ENCODE peak calls at places on chromosomes 6 and 20, in five cellular contexts. L is BJ, W is stomach, Q is NCI-H1694 treated with DMSO at 0.1 percent for 48 hours, X is EH. M is an unnamed sample.

GRCh38 chr20:46011631-46012482 is 3.1 kb downstream of the MMP9 start:
- DNase-seq in W (peak; percentile 48), X (peak; percentile 64), Q (no peak), L (no peak), M (no peak)

GRCh38 chr20:11216451-11217314 is 542.9 kb upstream of the JAG1 start:
- DNase-seq in L (no peak), W (no peak), X (peak; percentile 89), Q (no peak), M (no peak)

GRCh38 chr6:32046450-32047083 is 8.4 kb downstream of the CYP21A2 start:
- DNase-seq in X (peak; percentile 43), W (no peak), L (no peak), Q (no peak), M (no peak)

GRCh38 chr6:157135691-157136090 is 187.6 kb downstream of the TMEM242 start:
- DNase-seq in Q (no peak), X (peak; percentile 72), W (no peak), L (no peak), M (no peak)

GRCh38 chr6:112203577-112204349 is 50.6 kb downstream of the LAMA4 start:
- DNase-seq in X (peak; percentile 87), W (no peak), Q (no peak), L (no peak), M (no peak)

GRCh38 chr6:119347466-119348307 is 1.9 kb downstream of the MAN1A1 start:
- DNase-seq in X (no peak), L (no peak), W (peak; percentile 52), Q (no peak), M (no peak)

GRCh38 chr6:19024737-19025136 is 637.6 kb downstream of the RNF144B start:
- DNase-seq in W (no peak), X (peak; percentile 32), L (no peak), Q (peak; percentile 45), M (no peak)

GRCh38 chr6:42448906-42449659 is 2.6 kb downstream of the TRERF1 start:
- DNase-seq in W (no peak), X (no peak), Q (no peak), L (no peak), M (no peak)

GRCh38 chr6:72626126-72626525 is 4.3 kb downstream of the KCNQ5 start:
- DNase-seq in W (no peak), X (no peak), Q (no peak), L (no peak), M (no peak)